ENCODE peak calls at places on chromosome 7, in eight cellular contexts. One of them, this sample, is unnamed. For H3K27me3 and H3K4me1, the result is how much of the 10 kb centered on the place peaks cover.

GRCh38 chr7:142908921-142909870 is 23.7 kb upstream of the TRPV6 start:
- DNase-seq in neural progenitor cell: peak
- DNase-seq in PC-3: no peak
- DNase-seq in DND-41: no peak
- DNase-seq in endodermal cell: peak
- DNase-seq in upper lobe of left lung: peak
- DNase-seq in CD8-positive, alpha-beta T cell: no peak
- DNase-seq in IMR-90: no peak
- DNase-seq in this sample: no peak

GRCh38 chr7:105896407-105896842 is 20.0 kb upstream of the ATXN7L1 start:
- DNase-seq in DND-41: no peak
- DNase-seq in CD8-positive, alpha-beta T cell: no peak
- DNase-seq in neural progenitor cell: no peak
- DNase-seq in IMR-90: no peak
- DNase-seq in PC-3: peak
- DNase-seq in upper lobe of left lung: no peak
- DNase-seq in endodermal cell: no peak
- DNase-seq in this sample: no peak

GRCh38 chr7:3591944-3592343 is 290.9 kb downstream of the SDK1 start:
- DNase-seq in DND-41: no peak
- DNase-seq in PC-3: no peak
- DNase-seq in IMR-90: no peak
- DNase-seq in neural progenitor cell: peak
- DNase-seq in CD8-positive, alpha-beta T cell: no peak
- DNase-seq in endodermal cell: no peak
- DNase-seq in upper lobe of left lung: no peak
- DNase-seq in this sample: no peak

GRCh38 chr7:29345590-29345989 is 151.0 kb downstream of the CHN2 start:
- DNase-seq in neural progenitor cell: peak
- DNase-seq in DND-41: peak
- DNase-seq in IMR-90: no peak
- DNase-seq in endodermal cell: peak
- DNase-seq in CD8-positive, alpha-beta T cell: peak
- DNase-seq in upper lobe of left lung: no peak
- DNase-seq in PC-3: peak
- DNase-seq in this sample: no peak

GRCh38 chr7:5633161-5634106 is 148.0 kb downstream of the RNF216 start:
- DNase-seq in DND-41: no peak
- DNase-seq in upper lobe of left lung: no peak
- DNase-seq in CD8-positive, alpha-beta T cell: no peak
- DNase-seq in IMR-90: no peak
- DNase-seq in endodermal cell: peak
- DNase-seq in neural progenitor cell: peak
- DNase-seq in PC-3: no peak
- DNase-seq in this sample: no peak

GRCh38 chr7:36079446-36080025 is 73.5 kb upstream of the EEPD1 start:
- DNase-seq in upper lobe of left lung: no peak
- DNase-seq in endodermal cell: no peak
- DNase-seq in DND-41: no peak
- DNase-seq in PC-3: no peak
- DNase-seq in IMR-90: no peak
- DNase-seq in neural progenitor cell: no peak
- DNase-seq in CD8-positive, alpha-beta T cell: no peak
- DNase-seq in this sample: no peak

GRCh38 chr7:143514995-143515735 is 37.5 kb downstream of the TAS2R41 start:
- DNase-seq in DND-41: no peak
- DNase-seq in upper lobe of left lung: no peak
- DNase-seq in endodermal cell: no peak
- DNase-seq in CD8-positive, alpha-beta T cell: no peak
- DNase-seq in IMR-90: no peak
- DNase-seq in neural progenitor cell: no peak
- DNase-seq in PC-3: no peak
- DNase-seq in this sample: no peak

GRCh38 chr7:30510124-30511074 is 5.8 kb upstream of the GGCT start:
- DNase-seq in DND-41: peak
- DNase-seq in CD8-positive, alpha-beta T cell: peak
- DNase-seq in IMR-90: peak
- DNase-seq in endodermal cell: peak
- DNase-seq in neural progenitor cell: peak
- DNase-seq in upper lobe of left lung: no peak
- DNase-seq in PC-3: peak
- DNase-seq in this sample: peak

GRCh38 chr7:74284781-74285259 is 4.4 kb upstream of the CLIP2 start:
- DNase-seq in CD8-positive, alpha-beta T cell: no peak
- DNase-seq in upper lobe of left lung: no peak
- DNase-seq in neural progenitor cell: peak
- DNase-seq in PC-3: no peak
- DNase-seq in IMR-90: no peak
- DNase-seq in DND-41: no peak
- DNase-seq in endodermal cell: peak
- DNase-seq in this sample: no peak

GRCh38 chr7:40147371-40148246 is 12.8 kb downstream of the SUGCT start:
- DNase-seq in upper lobe of left lung: no peak
- DNase-seq in neural progenitor cell: peak
- DNase-seq in DND-41: no peak
- DNase-seq in PC-3: no peak
- DNase-seq in endodermal cell: peak
- DNase-seq in CD8-positive, alpha-beta T cell: no peak
- DNase-seq in IMR-90: no peak
- DNase-seq in this sample: no peak

GRCh38 chr7:12623885-12624498 is 53.5 kb downstream of the SCIN start:
- DNase-seq in PC-3: peak
- DNase-seq in DND-41: no peak
- DNase-seq in neural progenitor cell: no peak
- DNase-seq in CD8-positive, alpha-beta T cell: no peak
- DNase-seq in endodermal cell: no peak
- DNase-seq in IMR-90: peak
- DNase-seq in upper lobe of left lung: no peak
- DNase-seq in this sample: no peak

GRCh38 chr7:102146989-102147388 is 139.7 kb upstream of the SH2B2 start:
- DNase-seq in upper lobe of left lung: no peak
- DNase-seq in endodermal cell: no peak
- DNase-seq in neural progenitor cell: no peak
- DNase-seq in CD8-positive, alpha-beta T cell: no peak
- DNase-seq in PC-3: no peak
- DNase-seq in DND-41: no peak
- DNase-seq in IMR-90: peak
- DNase-seq in this sample: no peak
- H3K27me3 ChIP-seq in upper lobe of left lung: under half
- H3K27me3 ChIP-seq in endodermal cell: under half
- H3K27me3 ChIP-seq in neural progenitor cell: under half
- H3K27me3 ChIP-seq in CD8-positive, alpha-beta T cell: under half
- H3K27me3 ChIP-seq in PC-3: under half
- H3K27me3 ChIP-seq in DND-41: under half
- H3K27me3 ChIP-seq in IMR-90: under half
- H3K27me3 ChIP-seq in this sample: under half

GRCh38 chr7:55556492-55556891 is 15.8 kb downstream of the VOPP1 start:
- DNase-seq in upper lobe of left lung: no peak
- DNase-seq in DND-41: no peak
- DNase-seq in neural progenitor cell: no peak
- DNase-seq in CD8-positive, alpha-beta T cell: no peak
- DNase-seq in IMR-90: no peak
- DNase-seq in PC-3: peak
- DNase-seq in endodermal cell: no peak
- DNase-seq in this sample: no peak

GRCh38 chr7:55557666-55558188 is 14.6 kb downstream of the VOPP1 start:
- DNase-seq in neural progenitor cell: no peak
- DNase-seq in IMR-90: no peak
- DNase-seq in CD8-positive, alpha-beta T cell: no peak
- DNase-seq in DND-41: no peak
- DNase-seq in upper lobe of left lung: no peak
- DNase-seq in endodermal cell: peak
- DNase-seq in PC-3: no peak
- DNase-seq in this sample: no peak

GRCh38 chr7:55555160-55555559 is 17.1 kb downstream of the VOPP1 start:
- DNase-seq in upper lobe of left lung: no peak
- DNase-seq in PC-3: no peak
- DNase-seq in CD8-positive, alpha-beta T cell: no peak
- DNase-seq in IMR-90: no peak
- DNase-seq in neural progenitor cell: no peak
- DNase-seq in endodermal cell: no peak
- DNase-seq in DND-41: no peak
- DNase-seq in this sample: no peak

GRCh38 chr7:55554055-55554454 is 18.2 kb downstream of the VOPP1 start:
- DNase-seq in PC-3: no peak
- DNase-seq in neural progenitor cell: no peak
- DNase-seq in IMR-90: no peak
- DNase-seq in DND-41: no peak
- DNase-seq in CD8-positive, alpha-beta T cell: no peak
- DNase-seq in endodermal cell: no peak
- DNase-seq in upper lobe of left lung: no peak
- DNase-seq in this sample: no peak

DNA sequence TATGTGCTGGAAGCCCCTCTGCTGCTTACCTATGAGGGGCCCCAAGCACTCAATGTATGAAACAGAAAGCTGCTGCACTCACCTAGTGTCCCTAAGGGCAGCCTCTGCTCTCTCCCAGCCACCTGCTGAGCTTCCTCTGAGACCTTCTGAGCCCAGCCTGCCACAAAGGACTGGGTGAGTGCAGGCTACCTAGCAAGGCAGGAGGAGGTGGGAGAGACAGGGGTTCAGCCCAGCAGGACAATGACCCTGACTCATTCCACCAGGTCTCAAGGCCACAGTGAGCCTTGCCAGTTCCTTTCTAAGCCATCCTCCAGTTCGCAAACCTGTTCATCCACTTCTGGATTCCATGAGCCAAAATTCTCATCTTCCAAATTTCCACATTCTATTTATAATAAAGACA is 16.3 kb downstream of the VOPP1 start:
- DNase-seq in endodermal cell: peak
- DNase-seq in DND-41: no peak
- DNase-seq in upper lobe of left lung: no peak
- DNase-seq in neural progenitor cell: no peak
- DNase-seq in IMR-90: no peak
- DNase-seq in CD8-positive, alpha-beta T cell: no peak
- DNase-seq in PC-3: peak
- DNase-seq in this sample: no peak
- H3K4me1 ChIP-seq in endodermal cell: under half
- H3K4me1 ChIP-seq in DND-41: under half
- H3K4me1 ChIP-seq in upper lobe of left lung: under half
- H3K4me1 ChIP-seq in neural progenitor cell: under half
- H3K4me1 ChIP-seq in IMR-90: under half
- H3K4me1 ChIP-seq in CD8-positive, alpha-beta T cell: under half
- H3K4me1 ChIP-seq in PC-3: half or more
- H3K4me1 ChIP-seq in this sample: half or more

GRCh38 chr7:76236226-76236625 is 34.5 kb downstream of the SRRM3 start:
- DNase-seq in DND-41: no peak
- DNase-seq in CD8-positive, alpha-beta T cell: no peak
- DNase-seq in IMR-90: no peak
- DNase-seq in PC-3: no peak
- DNase-seq in neural progenitor cell: no peak
- DNase-seq in upper lobe of left lung: no peak
- DNase-seq in endodermal cell: no peak
- DNase-seq in this sample: no peak

GRCh38 chr7:76234282-76234584 is 32.5 kb downstream of the SRRM3 start:
- DNase-seq in endodermal cell: no peak
- DNase-seq in DND-41: no peak
- DNase-seq in neural progenitor cell: no peak
- DNase-seq in upper lobe of left lung: no peak
- DNase-seq in CD8-positive, alpha-beta T cell: no peak
- DNase-seq in IMR-90: no peak
- DNase-seq in PC-3: no peak
- DNase-seq in this sample: no peak

GRCh38 chr7:76233538-76234281 is 32.0 kb downstream of the SRRM3 start:
- DNase-seq in IMR-90: no peak
- DNase-seq in upper lobe of left lung: no peak
- DNase-seq in DND-41: no peak
- DNase-seq in neural progenitor cell: peak
- DNase-seq in CD8-positive, alpha-beta T cell: no peak
- DNase-seq in PC-3: no peak
- DNase-seq in endodermal cell: peak
- DNase-seq in this sample: no peak

GRCh38 chr7:76232698-76233097 is 31.0 kb downstream of the SRRM3 start:
- DNase-seq in DND-41: no peak
- DNase-seq in upper lobe of left lung: no peak
- DNase-seq in PC-3: no peak
- DNase-seq in endodermal cell: peak
- DNase-seq in neural progenitor cell: no peak
- DNase-seq in CD8-positive, alpha-beta T cell: no peak
- DNase-seq in IMR-90: no peak
- DNase-seq in this sample: no peak

DNA sequence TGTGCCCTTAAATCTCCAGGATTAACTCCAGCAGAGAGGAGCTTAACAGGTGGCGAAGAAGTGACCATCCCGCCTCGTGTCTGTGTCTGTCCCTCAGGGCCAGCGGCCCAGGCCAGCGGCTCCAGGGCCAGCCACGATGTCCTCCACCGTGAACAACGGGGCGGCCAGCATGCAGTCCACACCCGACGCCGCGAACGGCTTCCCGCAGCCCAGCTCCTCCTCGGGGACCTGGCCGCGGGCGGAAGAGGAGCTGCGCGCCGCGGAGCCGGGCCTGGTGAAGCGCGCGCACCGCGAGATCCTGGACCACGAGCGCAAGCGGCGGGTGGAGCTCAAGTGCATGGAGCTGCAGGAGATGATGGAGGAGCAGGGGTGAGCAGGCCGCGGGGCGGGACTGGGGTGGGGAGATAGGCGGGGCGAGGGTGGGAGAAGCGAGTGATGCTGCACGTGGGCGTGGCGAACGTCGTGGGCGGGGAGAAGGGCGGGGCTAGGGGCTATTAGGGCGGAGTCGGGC is 33.3 kb downstream of the SRRM3 start:
- DNase-seq in PC-3: peak
- DNase-seq in upper lobe of left lung: peak
- DNase-seq in endodermal cell: peak
- DNase-seq in neural progenitor cell: peak
- DNase-seq in CD8-positive, alpha-beta T cell: peak
- DNase-seq in IMR-90: peak
- DNase-seq in DND-41: peak
- DNase-seq in this sample: peak
- H3K4me3 ChIP-seq in PC-3: no peak
- H3K4me3 ChIP-seq in upper lobe of left lung: no peak
- H3K4me3 ChIP-seq in endodermal cell: peak
- H3K4me3 ChIP-seq in neural progenitor cell: peak
- H3K4me3 ChIP-seq in CD8-positive, alpha-beta T cell: peak
- H3K4me3 ChIP-seq in IMR-90: no peak
- H3K4me3 ChIP-seq in DND-41: no peak
- H3K4me3 ChIP-seq in this sample: no peak

GRCh38 chr7:27192546-27193334 is 7.2 kb downstream of the HOXA13 start:
- DNase-seq in upper lobe of left lung: peak
- DNase-seq in neural progenitor cell: peak
- DNase-seq in CD8-positive, alpha-beta T cell: no peak
- DNase-seq in IMR-90: no peak
- DNase-seq in PC-3: peak
- DNase-seq in endodermal cell: peak
- DNase-seq in DND-41: no peak
- DNase-seq in this sample: no peak

GRCh38 chr7:27193335-27194001 is 6.4 kb downstream of the HOXA13 start:
- DNase-seq in CD8-positive, alpha-beta T cell: no peak
- DNase-seq in DND-41: no peak
- DNase-seq in IMR-90: no peak
- DNase-seq in endodermal cell: peak
- DNase-seq in upper lobe of left lung: no peak
- DNase-seq in neural progenitor cell: peak
- DNase-seq in PC-3: peak
- DNase-seq in this sample: no peak

GRCh38 chr7:27194002-27194352 is 5.9 kb downstream of the HOXA13 start:
- DNase-seq in PC-3: peak
- DNase-seq in endodermal cell: no peak
- DNase-seq in IMR-90: no peak
- DNase-seq in DND-41: no peak
- DNase-seq in neural progenitor cell: no peak
- DNase-seq in upper lobe of left lung: no peak
- DNase-seq in CD8-positive, alpha-beta T cell: no peak
- DNase-seq in this sample: no peak

GRCh38 chr7:27196287-27196739 is 3.6 kb downstream of the HOXA13 start:
- DNase-seq in CD8-positive, alpha-beta T cell: peak
- DNase-seq in PC-3: peak
- DNase-seq in DND-41: peak
- DNase-seq in neural progenitor cell: peak
- DNase-seq in upper lobe of left lung: no peak
- DNase-seq in endodermal cell: peak
- DNase-seq in IMR-90: peak
- DNase-seq in this sample: peak

GRCh38 chr7:27194641-27195379 is 5.1 kb downstream of the HOXA13 start:
- DNase-seq in neural progenitor cell: no peak
- DNase-seq in upper lobe of left lung: no peak
- DNase-seq in CD8-positive, alpha-beta T cell: no peak
- DNase-seq in IMR-90: no peak
- DNase-seq in endodermal cell: peak
- DNase-seq in PC-3: peak
- DNase-seq in DND-41: no peak
- DNase-seq in this sample: no peak
- H3K27me3 ChIP-seq in neural progenitor cell: half or more
- H3K27me3 ChIP-seq in upper lobe of left lung: half or more
- H3K27me3 ChIP-seq in CD8-positive, alpha-beta T cell: half or more
- H3K27me3 ChIP-seq in IMR-90: half or more
- H3K27me3 ChIP-seq in endodermal cell: half or more
- H3K27me3 ChIP-seq in PC-3: under half
- H3K27me3 ChIP-seq in DND-41: under half
- H3K27me3 ChIP-seq in this sample: half or more

This sample was measured in CD4-positive, alpha-beta memory T cell.